ENCODE peak calls at places on chromosomes 12 and 14, in eight cellular contexts. M is thyroid gland; O is CD8-positive, alpha-beta memory T cell; R is adrenal gland; N is uterus; Z is K562; X is cardiac muscle cell; Q is colonic mucosa. Y is an unnamed sample.

GRCh38 chr14:95540236-95540635 is 5.4 kb downstream of the GLRX5 start:
- DNase-seq in Q (no peak), O (no peak), N (no peak), Z (no peak), R (no peak), M (no peak), X (no peak), Y (no peak)

GRCh38 chr12:132464820-132465219 is 25.1 kb upstream of the FBRSL1 start:
- DNase-seq in M (no peak), Z (no peak), R (no peak), X (no peak), O (no peak), N (no peak), Q (no peak), Y (no peak)

GRCh38 chr14:65103150-65103760 is 938 bp upstream of the MAX start:
- DNase-seq in X (no peak), R (no peak), Q (peak; percentile 43), M (peak; percentile 16), N (no peak), Z (no peak), O (peak; percentile 7), Y (peak; percentile 61)

GRCh38 chr14:78170203-78170602 is at the start of gene NRXN3:
- DNase-seq in X (peak; percentile 66), M (peak; percentile 23), O (no peak), R (no peak), Z (no peak), Q (peak; percentile 20), N (no peak), Y (no peak)

GRCh38 chr12:117060236-117060926 is 38.8 kb downstream of the TESC start:
- DNase-seq in R (no peak), M (no peak), Q (no peak), Z (peak; percentile 42), O (no peak), N (no peak), X (no peak), Y (no peak)

GRCh38 chr14:88078525-88078924 is 73.6 kb downstream of the GPR65 start:
- DNase-seq in M (no peak), N (no peak), Z (no peak), X (no peak), R (no peak), O (no peak), Q (no peak), Y (no peak)

GRCh38 chr12:102702447-102703114 is 214.5 kb downstream of the PAH start:
- DNase-seq in X (peak; percentile 28), Q (no peak), R (peak; percentile 15), O (no peak), N (peak; percentile 53), Z (peak; percentile 63), M (peak; percentile 68), Y (peak; percentile 72)

GRCh38 chr14:105853907-105854599 is 327.7 kb downstream of the TMEM121 start:
- DNase-seq in Q (peak; percentile 12), X (no peak), O (no peak), Z (no peak), M (no peak), R (no peak), N (no peak), Y (no peak)

GRCh38 chr12:26125451-26126339 is 858 bp upstream of the BHLHE41 start:
- DNase-seq in O (no peak), Z (no peak), X (peak; percentile 82), N (peak; percentile 85), Q (peak; percentile 81), M (peak; percentile 93), R (peak; percentile 84), Y (peak; percentile 76)

GRCh38 chr14:96255501-96256366 is at the start of gene BDKRB1:
- DNase-seq in M (no peak), N (no peak), Q (no peak), R (no peak), X (no peak), O (no peak), Z (no peak), Y (no peak)

GRCh38 chr12:132641811-132642650 is 23.5 kb downstream of the P2RX2 start:
- DNase-seq in N (no peak), R (no peak), Z (no peak), Q (no peak), X (no peak), O (no peak), M (no peak), Y (no peak)

GRCh38 chr14:100547633-100548294 is 39.5 kb downstream of the BEGAIN start:
- DNase-seq in M (no peak), O (peak; percentile 78), Q (peak; percentile 88), X (no peak), Z (no peak), R (peak; percentile 66), N (peak; percentile 79), Y (no peak)

GRCh38 chr14:89609701-89610100 is 192.7 kb upstream of the FOXN3 start:
- DNase-seq in O (no peak), R (no peak), X (no peak), Z (no peak), M (no peak), Q (no peak), N (no peak), Y (no peak)

GRCh38 chr14:33184587-33184986 is 245.9 kb downstream of the NPAS3 start:
- DNase-seq in N (no peak), X (no peak), M (no peak), Q (no peak), R (no peak), Z (no peak), O (no peak), Y (no peak)

GRCh38 chr14:61330511-61330910 is 9.1 kb downstream of the PRKCH start:
- DNase-seq in Z (no peak), X (no peak), M (no peak), Q (no peak), O (no peak), R (no peak), N (no peak), Y (no peak)

GRCh38 chr12:103868215-103868614 is 27.2 kb upstream of the NT5DC3 start:
- DNase-seq in O (no peak), Z (no peak), X (no peak), N (no peak), R (no peak), Q (no peak), M (no peak), Y (no peak)

GRCh38 chr14:104112609-104113571 is 25.5 kb upstream of the KIF26A start:
- DNase-seq in N (no peak), Q (peak; percentile 17), O (no peak), M (peak; percentile 3), Z (no peak), R (no peak), X (no peak), Y (no peak)

GRCh38 chr12:123388218-123388947 is 4.5 kb downstream of the KMT5A start:
- DNase-seq in N (peak; percentile 75), X (peak; percentile 88), R (peak; percentile 80), Z (peak; percentile 93), Q (peak; percentile 81), O (peak; percentile 81), M (peak; percentile 78), Y (peak; percentile 72)

GRCh38 chr12:123387508-123388217 is 3.7 kb downstream of the KMT5A start:
- DNase-seq in O (no peak), Q (no peak), M (no peak), N (no peak), Z (peak; percentile 69), R (no peak), X (peak; percentile 12), Y (no peak)

GRCh38 chr12:123390415-123391093 is 6.6 kb downstream of the KMT5A start:
- DNase-seq in M (peak; percentile 79), Q (no peak), X (no peak), Z (no peak), N (no peak), R (no peak), O (no peak), Y (no peak)

GRCh38 chr12:123389560-123390351 is 5.8 kb downstream of the KMT5A start:
- DNase-seq in O (peak; percentile 27), Q (peak; percentile 76), M (peak; percentile 90), Z (peak; percentile 61), X (peak; percentile 91), R (peak; percentile 37), N (no peak), Y (no peak)

GRCh38 chr12:123388948-123389559 is 5.1 kb downstream of the KMT5A start:
- DNase-seq in O (no peak), N (no peak), Z (no peak), Q (no peak), X (no peak), R (no peak), M (no peak), Y (no peak)
- H3K4me1 ChIP-seq in O (peaks cover 27% of the 10 kb centered on the region), N (peaks cover 13% of the 10 kb centered on the region), Z (peaks cover 36% of the 10 kb centered on the region), Q (no peaks in the 10 kb centered on the region), X (peaks cover 21% of the 10 kb centered on the region), R (peaks cover 39% of the 10 kb centered on the region), M (peaks cover 46% of the 10 kb centered on the region), Y (peaks cover 26% of the 10 kb centered on the region)

DNA sequence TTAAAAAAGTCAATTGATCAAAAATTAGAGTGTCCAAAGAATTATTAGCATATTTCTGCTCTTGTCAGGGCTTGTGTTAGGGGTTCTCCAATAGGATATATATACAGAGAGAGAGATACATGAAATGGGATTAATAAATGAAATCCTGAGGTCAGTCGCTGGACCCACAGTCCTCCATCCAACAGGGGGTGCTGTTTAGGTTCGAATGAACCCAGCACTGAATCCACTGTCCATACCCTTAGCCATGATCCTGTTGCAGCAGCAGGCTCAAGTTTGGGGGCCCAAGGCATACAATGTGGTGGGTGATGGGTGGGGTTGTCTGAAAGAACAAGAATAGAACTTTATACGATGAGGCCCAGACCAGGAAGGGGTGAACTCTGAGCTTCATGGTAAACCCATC is 780 bp upstream of the MYO1H start:
- DNase-seq in R (no peak), Z (peak; percentile 10), O (no peak), Q (no peak), M (no peak), X (no peak), N (no peak), Y (peak; percentile 20)
- H3K36me3 ChIP-seq in R (no peaks in the 10 kb centered on the region), Z (no peaks in the 10 kb centered on the region), O (no peaks in the 10 kb centered on the region), Q (no peaks in the 10 kb centered on the region), M (no peaks in the 10 kb centered on the region), X (no peaks in the 10 kb centered on the region), N (no peaks in the 10 kb centered on the region), Y (no peaks in the 10 kb centered on the region)

GRCh38 chr12:113130457-113131135 is 5.0 kb downstream of the RASAL1 start:
- DNase-seq in X (no peak), O (no peak), Z (no peak), R (peak; percentile 68), M (peak; percentile 87), N (no peak), Q (no peak), Y (no peak)
- H3K4me3 ChIP-seq in X (no peak overlapping the region), O (no peak overlapping the region), Z (no peak overlapping the region), R (no peak overlapping the region), M (no peak overlapping the region), N (no peak overlapping the region), Q (no peak overlapping the region), Y (no peak overlapping the region)

DNA sequence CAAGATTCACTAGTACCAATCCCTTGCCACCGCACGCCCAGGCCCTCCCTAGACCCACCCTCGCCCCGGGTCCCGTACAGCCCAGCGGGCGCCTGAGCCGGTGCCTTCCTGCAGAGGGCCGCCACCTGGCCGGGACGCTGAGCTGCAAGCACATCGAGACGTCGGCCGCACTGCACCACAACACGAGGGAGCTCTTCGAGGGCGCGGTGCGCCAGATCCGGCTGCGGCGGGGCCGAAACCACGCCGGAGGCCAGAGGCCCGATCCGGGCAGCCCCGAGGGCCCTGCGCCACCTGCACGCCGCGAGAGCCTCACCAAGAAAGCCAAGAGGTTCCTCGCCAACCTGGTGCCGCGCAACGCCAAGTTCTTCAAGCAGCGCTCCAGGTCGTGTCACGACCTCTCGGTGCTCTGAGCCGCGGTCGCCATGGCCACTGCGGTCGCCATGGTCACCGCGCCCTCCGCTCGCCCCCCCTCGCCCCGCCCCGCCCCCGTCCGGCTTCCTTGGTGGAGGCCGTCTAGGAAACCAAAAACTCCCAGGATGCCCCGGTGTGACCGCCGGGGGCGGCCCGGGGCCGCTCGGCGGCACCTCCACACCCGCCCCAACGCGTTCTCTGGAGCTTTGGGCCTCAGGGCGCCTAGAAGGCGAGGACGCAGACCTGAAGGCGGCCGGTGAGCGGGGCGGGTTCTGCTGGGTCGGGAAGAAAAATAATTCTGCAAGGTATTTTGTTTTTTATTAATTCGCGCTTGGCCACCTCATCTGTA is 3.7 kb downstream of the REM2 start:
- DNase-seq in R (peak; percentile 80), Z (peak; percentile 91), Q (peak; percentile 88), M (peak; percentile 81), X (peak; percentile 78), O (peak; percentile 69), N (peak; percentile 76), Y (no peak)
- H3K4me1 ChIP-seq in R (peaks cover 9% of the 10 kb centered on the region), Z (peaks cover 26% of the 10 kb centered on the region), Q (peaks cover 3% of the 10 kb centered on the region), M (peaks cover 28% of the 10 kb centered on the region), X (peaks cover 28% of the 10 kb centered on the region), O (peaks cover 55% of the 10 kb centered on the region), N (no peaks in the 10 kb centered on the region), Y (peaks cover 4% of the 10 kb centered on the region)